ENCODE peak calls at places on chromosome 15, in seven cellular contexts. One of them, this sample, is unnamed.

GRCh38 chr15:64877435-64877834 is 34.3 kb upstream of the ANKDD1A start:
- DNase-seq in fibroblast of mammary gland: no peak
- DNase-seq in cardiac muscle cell: no peak
- DNase-seq in OCI-LY7: no peak
- DNase-seq in lung: peak
- DNase-seq in esophagus squamous epithelium: no peak
- DNase-seq in prostate gland: no peak
- DNase-seq in this sample: peak

GRCh38 chr15:35181538-35181937 is 96.4 kb upstream of the NANOGP8 start:
- DNase-seq in fibroblast of mammary gland: peak
- DNase-seq in cardiac muscle cell: no peak
- DNase-seq in OCI-LY7: no peak
- DNase-seq in lung: no peak
- DNase-seq in esophagus squamous epithelium: no peak
- DNase-seq in prostate gland: no peak
- DNase-seq in this sample: no peak

GRCh38 chr15:52019394-52020252 is 604 bp downstream of the MAPK6 start:
- DNase-seq in fibroblast of mammary gland: peak
- DNase-seq in cardiac muscle cell: peak
- DNase-seq in OCI-LY7: peak
- DNase-seq in lung: peak
- DNase-seq in esophagus squamous epithelium: peak
- DNase-seq in prostate gland: peak
- DNase-seq in this sample: peak

GRCh38 chr15:39115379-39116057 is 465.4 kb upstream of the THBS1 start:
- DNase-seq in fibroblast of mammary gland: peak
- DNase-seq in cardiac muscle cell: no peak
- DNase-seq in OCI-LY7: no peak
- DNase-seq in lung: no peak
- DNase-seq in esophagus squamous epithelium: no peak
- DNase-seq in prostate gland: no peak
- DNase-seq in this sample: no peak

GRCh38 chr15:89777821-89778380 is 1.8 kb downstream of the MESP2 start:
- DNase-seq in fibroblast of mammary gland: no peak
- DNase-seq in cardiac muscle cell: no peak
- DNase-seq in OCI-LY7: no peak
- DNase-seq in lung: no peak
- DNase-seq in esophagus squamous epithelium: no peak
- DNase-seq in prostate gland: no peak
- DNase-seq in this sample: no peak

GRCh38 chr15:55694652-55695150 is 48.3 kb downstream of the PRTG start:
- DNase-seq in fibroblast of mammary gland: no peak
- DNase-seq in cardiac muscle cell: peak
- DNase-seq in OCI-LY7: peak
- DNase-seq in lung: no peak
- DNase-seq in esophagus squamous epithelium: no peak
- DNase-seq in prostate gland: peak
- DNase-seq in this sample: peak

GRCh38 chr15:58432421-58432820 is 630 bp downstream of the LIPC start:
- DNase-seq in fibroblast of mammary gland: peak
- DNase-seq in cardiac muscle cell: no peak
- DNase-seq in OCI-LY7: no peak
- DNase-seq in lung: no peak
- DNase-seq in esophagus squamous epithelium: no peak
- DNase-seq in prostate gland: no peak
- DNase-seq in this sample: no peak

GRCh38 chr15:66498501-66499386 is 1.2 kb upstream of the SNAPC5 start:
- DNase-seq in fibroblast of mammary gland: peak
- DNase-seq in cardiac muscle cell: peak
- DNase-seq in OCI-LY7: peak
- DNase-seq in lung: no peak
- DNase-seq in esophagus squamous epithelium: no peak
- DNase-seq in prostate gland: no peak
- DNase-seq in this sample: no peak

GRCh38 chr15:59688383-59688887 is 685 bp downstream of the BNIP2 start:
- DNase-seq in fibroblast of mammary gland: peak
- DNase-seq in cardiac muscle cell: no peak
- DNase-seq in OCI-LY7: peak
- DNase-seq in lung: peak
- DNase-seq in esophagus squamous epithelium: no peak
- DNase-seq in prostate gland: peak
- DNase-seq in this sample: peak

GRCh38 chr15:83714888-83715287 is 61.0 kb downstream of the ADAMTSL3 start:
- DNase-seq in fibroblast of mammary gland: peak
- DNase-seq in cardiac muscle cell: no peak
- DNase-seq in OCI-LY7: no peak
- DNase-seq in lung: no peak
- DNase-seq in esophagus squamous epithelium: no peak
- DNase-seq in prostate gland: no peak
- DNase-seq in this sample: no peak

GRCh38 chr15:101068961-101069734 is 150.0 kb downstream of the LRRK1 start:
- DNase-seq in fibroblast of mammary gland: no peak
- DNase-seq in cardiac muscle cell: peak
- DNase-seq in OCI-LY7: no peak
- DNase-seq in lung: no peak
- DNase-seq in esophagus squamous epithelium: no peak
- DNase-seq in prostate gland: no peak
- DNase-seq in this sample: no peak
- TF ChIP-seq CTCF in fibroblast of mammary gland: no peak
- TF ChIP-seq CTCF in cardiac muscle cell: peak
- TF ChIP-seq CTCF in OCI-LY7: no peak
- TF ChIP-seq CTCF in lung: no peak
- TF ChIP-seq CTCF in esophagus squamous epithelium: no peak
- TF ChIP-seq CTCF in prostate gland: no peak
- TF ChIP-seq CTCF in this sample: peak

DNA sequence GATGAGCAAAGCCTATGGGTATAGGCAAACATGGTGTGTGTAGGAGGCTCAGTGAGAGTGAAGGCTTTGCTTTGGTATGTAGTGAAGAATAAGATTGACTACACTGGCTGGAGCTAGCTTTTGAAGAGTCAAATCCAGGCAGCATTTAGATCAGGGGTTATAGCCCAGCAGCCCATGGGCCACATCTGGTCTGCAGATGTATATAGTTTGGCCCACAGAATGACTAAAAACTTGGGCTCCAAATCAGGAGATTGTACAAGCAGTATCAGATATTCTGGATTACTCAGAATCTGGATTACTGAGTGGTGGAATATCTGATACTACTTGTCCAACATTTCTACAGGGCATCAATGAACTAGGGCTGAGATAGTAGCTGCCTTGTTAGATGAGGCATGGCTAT is 92.9 kb upstream of the FGF7 start:
- DNase-seq in fibroblast of mammary gland: peak
- DNase-seq in cardiac muscle cell: no peak
- DNase-seq in OCI-LY7: no peak
- DNase-seq in lung: no peak
- DNase-seq in esophagus squamous epithelium: no peak
- DNase-seq in prostate gland: no peak
- DNase-seq in this sample: no peak
- H3K4me3 ChIP-seq in fibroblast of mammary gland: no peak
- H3K4me3 ChIP-seq in cardiac muscle cell: no peak
- H3K4me3 ChIP-seq in OCI-LY7: no peak
- H3K4me3 ChIP-seq in lung: no peak
- H3K4me3 ChIP-seq in esophagus squamous epithelium: no peak
- H3K4me3 ChIP-seq in prostate gland: no peak
- H3K4me3 ChIP-seq in this sample: no peak

DNA sequence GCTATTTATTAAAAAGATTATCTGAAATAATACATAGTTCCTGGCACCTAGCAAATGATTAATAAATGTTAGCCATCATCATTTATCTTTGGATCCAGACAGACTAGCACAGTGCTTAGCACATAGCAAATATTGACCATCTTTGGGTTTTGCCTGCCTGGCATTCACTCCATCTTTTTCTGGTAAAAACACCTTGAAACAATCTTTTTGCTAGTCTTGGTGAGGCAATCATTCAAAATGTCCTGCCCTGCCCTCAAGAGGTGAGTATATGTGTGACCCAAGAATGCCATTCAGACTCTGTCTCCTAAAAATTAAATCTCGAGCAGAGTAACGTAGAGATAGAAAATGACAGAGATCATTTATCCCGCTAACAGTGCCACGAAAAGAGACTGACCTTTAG is 78.3 kb upstream of the ZNF280D start:
- DNase-seq in fibroblast of mammary gland: no peak
- DNase-seq in cardiac muscle cell: no peak
- DNase-seq in OCI-LY7: no peak
- DNase-seq in lung: no peak
- DNase-seq in esophagus squamous epithelium: no peak
- DNase-seq in prostate gland: no peak
- DNase-seq in this sample: no peak
- TF ChIP-seq CTCF in fibroblast of mammary gland: no peak
- TF ChIP-seq CTCF in cardiac muscle cell: no peak
- TF ChIP-seq CTCF in OCI-LY7: peak
- TF ChIP-seq CTCF in lung: no peak
- TF ChIP-seq CTCF in esophagus squamous epithelium: no peak
- TF ChIP-seq CTCF in prostate gland: no peak
- TF ChIP-seq CTCF in this sample: peak

GRCh38 chr15:33066584-33066983 is 127.9 kb downstream of the FMN1 start:
- DNase-seq in fibroblast of mammary gland: no peak
- DNase-seq in cardiac muscle cell: no peak
- DNase-seq in OCI-LY7: no peak
- DNase-seq in lung: no peak
- DNase-seq in esophagus squamous epithelium: no peak
- DNase-seq in prostate gland: no peak
- DNase-seq in this sample: no peak

GRCh38 chr15:33067456-33067855 is 127.1 kb downstream of the FMN1 start:
- DNase-seq in fibroblast of mammary gland: peak
- DNase-seq in cardiac muscle cell: no peak
- DNase-seq in OCI-LY7: no peak
- DNase-seq in lung: no peak
- DNase-seq in esophagus squamous epithelium: no peak
- DNase-seq in prostate gland: no peak
- DNase-seq in this sample: no peak

GRCh38 chr15:33068007-33068441 is 126.5 kb downstream of the FMN1 start:
- DNase-seq in fibroblast of mammary gland: peak
- DNase-seq in cardiac muscle cell: no peak
- DNase-seq in OCI-LY7: no peak
- DNase-seq in lung: peak
- DNase-seq in esophagus squamous epithelium: no peak
- DNase-seq in prostate gland: peak
- DNase-seq in this sample: no peak

GRCh38 chr15:33068531-33068990 is 126.0 kb downstream of the FMN1 start:
- DNase-seq in fibroblast of mammary gland: peak
- DNase-seq in cardiac muscle cell: no peak
- DNase-seq in OCI-LY7: no peak
- DNase-seq in lung: peak
- DNase-seq in esophagus squamous epithelium: no peak
- DNase-seq in prostate gland: peak
- DNase-seq in this sample: peak

DNA sequence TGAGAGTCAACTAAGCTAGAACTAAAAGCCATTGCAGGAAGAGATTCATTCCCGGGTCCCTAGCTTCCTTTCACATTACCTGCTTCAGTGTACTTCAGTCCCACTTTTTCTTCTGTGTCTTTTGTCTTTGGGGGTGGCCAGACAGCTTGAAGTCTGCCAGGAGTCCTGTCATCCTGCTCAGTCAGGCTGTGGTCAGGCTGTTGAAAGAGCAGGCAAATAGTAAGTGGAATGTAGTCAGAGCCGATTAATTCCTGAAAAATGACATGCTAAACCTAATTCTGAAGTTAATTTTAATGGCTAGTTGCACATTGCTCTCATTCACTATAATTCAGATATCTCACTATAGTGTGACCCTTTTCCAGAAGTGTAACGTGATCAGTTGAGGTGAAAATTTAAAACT is 129.6 kb downstream of the FMN1 start:
- DNase-seq in fibroblast of mammary gland: peak
- DNase-seq in cardiac muscle cell: peak
- DNase-seq in OCI-LY7: no peak
- DNase-seq in lung: no peak
- DNase-seq in esophagus squamous epithelium: no peak
- DNase-seq in prostate gland: no peak
- DNase-seq in this sample: no peak
- H3K4me3 ChIP-seq in fibroblast of mammary gland: no peak
- H3K4me3 ChIP-seq in cardiac muscle cell: no peak
- H3K4me3 ChIP-seq in OCI-LY7: no peak
- H3K4me3 ChIP-seq in lung: no peak
- H3K4me3 ChIP-seq in esophagus squamous epithelium: no peak
- H3K4me3 ChIP-seq in prostate gland: no peak
- H3K4me3 ChIP-seq in this sample: no peak

GRCh38 chr15:70753101-70753829 is 10.1 kb downstream of the UACA start:
- DNase-seq in fibroblast of mammary gland: peak
- DNase-seq in cardiac muscle cell: no peak
- DNase-seq in OCI-LY7: no peak
- DNase-seq in lung: no peak
- DNase-seq in esophagus squamous epithelium: no peak
- DNase-seq in prostate gland: no peak
- DNase-seq in this sample: no peak

GRCh38 chr15:70752142-70752754 is 11.1 kb downstream of the UACA start:
- DNase-seq in fibroblast of mammary gland: peak
- DNase-seq in cardiac muscle cell: no peak
- DNase-seq in OCI-LY7: no peak
- DNase-seq in lung: no peak
- DNase-seq in esophagus squamous epithelium: no peak
- DNase-seq in prostate gland: no peak
- DNase-seq in this sample: no peak

GRCh38 chr15:70742928-70743327 is 20.4 kb downstream of the UACA start:
- DNase-seq in fibroblast of mammary gland: peak
- DNase-seq in cardiac muscle cell: no peak
- DNase-seq in OCI-LY7: no peak
- DNase-seq in lung: no peak
- DNase-seq in esophagus squamous epithelium: no peak
- DNase-seq in prostate gland: no peak
- DNase-seq in this sample: no peak

GRCh38 chr15:70750203-70750869 is 13.0 kb downstream of the UACA start:
- DNase-seq in fibroblast of mammary gland: no peak
- DNase-seq in cardiac muscle cell: no peak
- DNase-seq in OCI-LY7: no peak
- DNase-seq in lung: no peak
- DNase-seq in esophagus squamous epithelium: no peak
- DNase-seq in prostate gland: no peak
- DNase-seq in this sample: no peak

DNA sequence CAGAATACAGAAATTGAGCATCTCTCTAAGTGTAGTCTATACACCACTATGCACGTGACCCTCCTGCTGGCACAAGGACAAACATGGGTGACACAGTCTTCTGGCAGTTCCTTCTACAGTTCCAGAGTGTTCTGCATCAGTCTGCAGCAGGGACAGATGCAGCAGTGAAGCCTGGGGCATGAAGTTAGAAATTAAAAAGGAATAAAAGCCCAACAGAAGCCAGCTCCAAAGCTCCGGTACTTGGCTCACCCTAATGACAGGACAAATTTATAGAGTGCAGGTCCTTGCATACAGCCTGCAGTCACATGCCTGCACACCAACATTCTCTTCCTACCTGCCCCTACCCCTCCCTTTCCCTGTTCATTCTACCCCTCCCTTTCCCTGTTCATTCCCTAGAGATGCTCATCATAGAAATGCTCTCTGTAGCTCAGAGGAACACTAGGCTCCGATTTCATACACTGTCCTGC is 15.0 kb downstream of the UACA start:
- DNase-seq in fibroblast of mammary gland: peak
- DNase-seq in cardiac muscle cell: no peak
- DNase-seq in OCI-LY7: no peak
- DNase-seq in lung: no peak
- DNase-seq in esophagus squamous epithelium: no peak
- DNase-seq in prostate gland: peak
- DNase-seq in this sample: no peak
- TF ChIP-seq CTCF in fibroblast of mammary gland: no peak
- TF ChIP-seq CTCF in cardiac muscle cell: no peak
- TF ChIP-seq CTCF in OCI-LY7: no peak
- TF ChIP-seq CTCF in lung: no peak
- TF ChIP-seq CTCF in esophagus squamous epithelium: no peak
- TF ChIP-seq CTCF in prostate gland: no peak
- TF ChIP-seq CTCF in this sample: no peak

This sample was measured in LNCaP clone FGC.